ENCODE peak calls at places on chromosome 20, in ten cellular contexts. H is right cardiac atrium; S is heart right ventricle; A is iPS DF 6.9; M is cardiac muscle cell; V is CD8-positive, alpha-beta memory T cell; B is upper lobe of left lung; J is left ventricle myocardium inferior; E is adrenal gland; R is A673. Y is an unnamed sample.

GRCh38 chr20:5191829-5192569 is 65.2 kb downstream of the CDS2 start:
- DNase-seq in H (no peak), S (no peak), A (no peak), M (peak; percentile 87), V (no peak), B (no peak), J (no peak), E (peak; percentile 48), R (peak; percentile 78), Y (no peak)

GRCh38 chr20:19992996-19993908 is 23.9 kb upstream of the NAA20 start:
- DNase-seq in H (peak; percentile 70), S (no peak), A (no peak), M (peak; percentile 89), V (no peak), B (no peak), J (no peak), E (peak; percentile 68), R (peak; percentile 91), Y (no peak)

GRCh38 chr20:47607208-47607613 is 105.5 kb downstream of the NCOA3 start:
- DNase-seq in H (no peak), S (no peak), A (no peak), M (peak; percentile 51), V (no peak), B (no peak), J (no peak), E (no peak), R (peak; percentile 51), Y (no peak)

GRCh38 chr20:16514145-16514544 is 59.1 kb downstream of the KIF16B start:
- DNase-seq in H (no peak), S (no peak), A (no peak), M (no peak), V (no peak), B (no peak), J (no peak), E (no peak), R (no peak), Y (no peak)

GRCh38 chr20:46690219-46691111 is 1.2 kb upstream of the TP53RK start:
- DNase-seq in H (no peak), S (no peak), A (no peak), M (no peak), V (no peak), B (no peak), J (no peak), E (no peak), R (no peak), Y (no peak)

GRCh38 chr20:57048027-57048869 is 218.2 kb downstream of the BMP7 start:
- DNase-seq in H (peak; percentile 42), S (no peak), A (peak; percentile 48), M (peak; percentile 40), V (no peak), B (no peak), J (no peak), E (peak; percentile 54), R (peak; percentile 60), Y (no peak)

GRCh38 chr20:913306-913849 is 2.8 kb downstream of the ANGPT4 start:
- DNase-seq in H (no peak), S (no peak), A (no peak), M (no peak), V (no peak), B (no peak), J (no peak), E (no peak), R (no peak), Y (no peak)

GRCh38 chr20:54345817-54346216 is 129.6 kb upstream of the DOK5 start:
- DNase-seq in H (no peak), S (no peak), A (no peak), M (peak; percentile 48), V (no peak), B (no peak), J (no peak), E (no peak), R (no peak), Y (no peak)

GRCh38 chr20:49505518-49505917 is 23.1 kb upstream of the KCNB1 start:
- DNase-seq in H (peak; percentile 74), S (no peak), A (no peak), M (peak; percentile 74), V (no peak), B (no peak), J (no peak), E (peak; percentile 45), R (peak; percentile 70), Y (no peak)

GRCh38 chr20:856361-856775 is 22.9 kb downstream of the FAM110A start:
- DNase-seq in H (no peak), S (no peak), A (no peak), M (peak; percentile 73), V (peak; percentile 26), B (peak; percentile 58), J (no peak), E (no peak), R (no peak), Y (no peak)

GRCh38 chr20:3670945-3671344 is 7.7 kb upstream of the GFRA4 start:
- DNase-seq in H (no peak), S (no peak), A (no peak), M (no peak), V (no peak), B (no peak), J (no peak), E (no peak), R (no peak), Y (no peak)
- H3K27me3 ChIP-seq in H (no peaks in the 10 kb centered on the region), S (peaks cover 45% of the 10 kb centered on the region), A (peaks cover 11% of the 10 kb centered on the region), M (peaks cover 51% of the 10 kb centered on the region), V (peaks cover 11% of the 10 kb centered on the region), B (peaks cover 32% of the 10 kb centered on the region), J (peaks cover 87% of the 10 kb centered on the region), E (peaks cover 32% of the 10 kb centered on the region), R (peaks cover 40% of the 10 kb centered on the region), Y (peaks cover 4% of the 10 kb centered on the region)

GRCh38 chr20:51084598-51084997 is 61.7 kb upstream of the KCNG1 start:
- DNase-seq in H (no peak), S (no peak), A (no peak), M (no peak), V (no peak), B (no peak), J (no peak), E (no peak), R (no peak), Y (no peak)
- H3K27me3 ChIP-seq in H (no peaks in the 10 kb centered on the region), S (peaks cover 70% of the 10 kb centered on the region), A (no peaks in the 10 kb centered on the region), M (no peaks in the 10 kb centered on the region), V (peaks cover 4% of the 10 kb centered on the region), B (no peaks in the 10 kb centered on the region), J (peaks cover 71% of the 10 kb centered on the region), E (peaks cover 2% of the 10 kb centered on the region), R (peaks cover 25% of the 10 kb centered on the region), Y (no peaks in the 10 kb centered on the region)

DNA sequence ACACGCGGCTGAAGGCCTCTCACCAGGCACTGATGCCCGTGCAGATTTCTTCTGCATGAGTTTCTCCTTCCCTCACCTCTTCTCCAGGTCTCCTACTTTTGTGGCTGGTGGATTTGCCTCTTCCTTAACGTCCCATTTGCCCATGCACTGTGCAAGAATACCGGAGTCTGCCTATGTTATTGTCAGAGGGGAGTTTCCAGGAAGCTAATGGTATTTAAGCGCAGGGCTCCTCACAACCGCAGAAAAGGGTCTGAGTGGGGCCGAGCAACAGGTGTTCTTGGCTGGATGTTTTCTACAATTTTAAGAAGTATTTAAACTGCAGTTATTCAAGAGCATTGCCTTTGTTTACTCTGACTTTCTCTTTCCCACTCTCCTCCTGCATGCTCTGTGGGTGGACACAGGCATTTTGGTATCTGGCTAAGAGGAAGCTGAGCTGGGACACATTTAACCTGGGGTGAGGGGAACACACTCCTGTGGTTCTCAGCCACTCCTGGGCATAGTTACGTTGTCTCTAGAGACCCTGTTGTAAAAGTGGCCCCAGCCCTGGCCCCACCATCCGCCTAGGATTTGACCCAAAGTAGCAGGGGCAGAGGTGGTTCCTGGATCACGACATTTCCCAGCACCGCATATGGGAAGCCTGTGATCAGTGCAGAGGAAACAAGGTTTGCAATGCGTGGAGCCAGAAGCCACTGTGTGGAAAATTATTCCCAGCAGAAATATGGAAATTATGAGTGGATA is 34.4 kb downstream of the GGTLC1 start:
- DNase-seq in H (no peak), S (no peak), A (no peak), M (no peak), V (no peak), B (no peak), J (no peak), E (no peak), R (no peak), Y (no peak)
- H3K27me3 ChIP-seq in H (no peaks in the 10 kb centered on the region), S (peaks cover 5% of the 10 kb centered on the region), A (no peaks in the 10 kb centered on the region), M (no peaks in the 10 kb centered on the region), V (no peaks in the 10 kb centered on the region), B (no peaks in the 10 kb centered on the region), J (peaks cover 19% of the 10 kb centered on the region), E (no peaks in the 10 kb centered on the region), R (no peaks in the 10 kb centered on the region), Y (peaks cover 20% of the 10 kb centered on the region)

GRCh38 chr20:21703740-21704407 is 1.6 kb upstream of the PAX1 start:
- DNase-seq in H (no peak), S (no peak), A (no peak), M (no peak), V (no peak), B (no peak), J (no peak), E (no peak), R (no peak), Y (no peak)

GRCh38 chr20:21707267-21707666 is 1.8 kb downstream of the PAX1 start:
- DNase-seq in H (no peak), S (no peak), A (no peak), M (no peak), V (no peak), B (no peak), J (no peak), E (no peak), R (no peak), Y (no peak)

GRCh38 chr20:21704408-21705385 is 767 bp upstream of the PAX1 start:
- DNase-seq in H (no peak), S (no peak), A (no peak), M (no peak), V (no peak), B (peak; percentile 47), J (no peak), E (no peak), R (no peak), Y (no peak)

GRCh38 chr20:21706345-21707195 is 1.1 kb downstream of the PAX1 start:
- DNase-seq in H (no peak), S (no peak), A (no peak), M (no peak), V (no peak), B (peak; percentile 75), J (no peak), E (no peak), R (no peak), Y (no peak)

DNA sequence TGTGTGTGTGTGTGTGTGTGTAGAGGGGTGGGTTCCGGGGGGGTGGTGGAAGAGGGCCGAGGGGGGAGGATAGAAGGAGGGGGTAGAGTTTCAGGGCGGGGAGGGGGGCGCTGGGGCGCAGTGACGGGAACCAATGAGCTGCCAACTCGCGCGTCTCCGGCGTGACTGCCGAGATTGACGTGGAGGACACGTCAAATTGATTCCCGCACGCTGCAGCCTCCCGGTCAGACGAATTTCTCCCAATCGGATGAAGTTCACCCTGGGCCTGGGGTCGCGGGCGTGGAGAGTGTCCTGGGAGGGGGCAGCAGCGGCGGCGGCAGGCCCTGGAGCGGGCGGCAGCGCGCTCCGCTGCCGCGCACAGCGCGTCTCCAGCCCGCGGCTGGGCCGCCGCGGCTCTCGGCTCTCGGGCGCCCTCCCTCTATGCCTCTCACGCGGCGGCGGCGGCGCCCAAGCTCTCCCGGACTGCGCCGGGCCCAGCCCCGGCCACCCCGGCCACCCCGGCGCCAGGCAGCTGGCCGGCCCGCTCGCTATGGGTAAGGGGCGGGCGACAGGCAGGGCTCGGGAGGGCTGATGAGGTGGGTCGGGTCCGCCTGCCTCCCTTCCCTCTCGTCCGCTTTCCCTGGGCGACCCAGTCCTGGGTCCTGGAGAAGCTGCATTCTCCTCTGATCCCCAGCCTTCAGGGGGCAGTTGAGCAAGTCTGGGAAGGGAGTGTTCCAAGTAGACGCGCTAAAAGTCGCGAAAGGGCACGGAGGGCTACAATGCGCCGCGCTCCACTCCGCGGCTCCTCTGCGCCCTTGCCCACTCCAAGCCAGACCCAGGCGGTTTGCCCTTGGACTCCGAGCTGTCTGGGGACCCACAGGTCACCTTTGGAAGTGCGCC is at the start of gene PAX1:
- DNase-seq in H (no peak), S (no peak), A (no peak), M (peak; percentile 6), V (no peak), B (peak; percentile 74), J (no peak), E (no peak), R (peak; percentile 38), Y (no peak)
- H3K27me3 ChIP-seq in H (peaks cover 4% of the 10 kb centered on the region), S (peaks cover 97% of the 10 kb centered on the region), A (peaks cover 95% of the 10 kb centered on the region), M (peaks cover 100% of the 10 kb centered on the region), V (peaks cover 4% of the 10 kb centered on the region), B (peaks cover 66% of the 10 kb centered on the region), J (peaks cover 98% of the 10 kb centered on the region), E (peaks cover 80% of the 10 kb centered on the region), R (peaks cover 86% of the 10 kb centered on the region), Y (peaks cover 36% of the 10 kb centered on the region)

Y was measured in esophagus squamous epithelium.